ENCODE peak calls at places on chromosomes 2 and 18, in ten cellular contexts. O is BJ, B is psoas muscle, H is RWPE2, N is bronchial epithelial cell, T is tibial artery, P is heart left ventricle, L is body of pancreas, V is heart right ventricle, E is HepG2. Q is an unnamed sample.

GRCh38 chr2:231339318-231339717 is 56.2 kb upstream of the B3GNT7 start:
- DNase-seq in L (no peak), T (no peak), B (no peak), O (no peak), V (no peak), H (no peak), N (no peak), P (no peak), E (peak), Q (peak)

GRCh38 chr2:171169333-171169732 is 8.6 kb upstream of the TLK1 start:
- DNase-seq in L (no peak), H (no peak), B (no peak), E (peak), O (no peak), P (no peak), V (no peak), T (no peak), N (no peak), Q (no peak)

GRCh38 chr18:10135302-10135926 is 221.6 kb downstream of the VAPA start:
- DNase-seq in H (no peak), T (no peak), O (no peak), N (no peak), V (no peak), B (no peak), E (no peak), P (no peak), L (no peak), Q (no peak)

GRCh38 chr2:53567073-53567472 is 200.5 kb upstream of the CHAC2 start:
- DNase-seq in H (no peak), B (no peak), L (no peak), V (no peak), T (no peak), N (no peak), O (no peak), E (no peak), P (no peak), Q (no peak)

GRCh38 chr2:133886735-133887675 is 318.7 kb upstream of the NCKAP5 start:
- DNase-seq in T (no peak), E (peak), V (peak), P (peak), O (peak), L (peak), B (peak), N (peak), H (no peak), Q (peak)

GRCh38 chr2:38184964-38185603 is 109.1 kb upstream of the CYP1B1 start:
- DNase-seq in B (no peak), E (no peak), T (no peak), L (no peak), O (no peak), P (no peak), V (no peak), H (no peak), N (peak), Q (no peak)

GRCh38 chr18:52278191-52278590 is 61.8 kb upstream of the DCC start:
- DNase-seq in L (no peak), V (no peak), O (no peak), E (no peak), N (no peak), P (no peak), H (no peak), T (no peak), B (no peak), Q (no peak)

GRCh38 chr18:35526476-35527120 is 28.8 kb upstream of the INO80C start:
- DNase-seq in B (no peak), L (peak), N (peak), P (no peak), E (no peak), T (no peak), O (no peak), V (no peak), H (no peak), Q (peak)

GRCh38 chr2:112182581-112183034 is 44.4 kb downstream of the FBLN7 start:
- DNase-seq in V (no peak), H (no peak), L (no peak), T (no peak), E (no peak), P (no peak), N (no peak), B (no peak), O (no peak), Q (no peak)

GRCh38 chr2:241575624-241576292 is 17.2 kb downstream of the BOK start:
- DNase-seq in P (no peak), N (no peak), V (no peak), O (no peak), L (no peak), B (peak), H (no peak), E (no peak), T (no peak), Q (no peak)

GRCh38 chr18:13388586-13389490 is 170.3 kb downstream of the LDLRAD4 start:
- DNase-seq in L (no peak), E (no peak), O (no peak), T (no peak), V (no peak), N (no peak), H (no peak), B (no peak), P (no peak), Q (no peak)

GRCh38 chr2:579351-579886 is 97.8 kb downstream of the TMEM18 start:
- DNase-seq in T (no peak), N (no peak), V (no peak), B (no peak), E (no peak), H (no peak), O (no peak), P (no peak), L (no peak), Q (no peak)

GRCh38 chr2:237754182-237754581 is 44.4 kb upstream of the RBM44 start:
- DNase-seq in P (no peak), O (no peak), H (no peak), L (no peak), E (no peak), B (no peak), N (no peak), T (no peak), V (no peak), Q (peak)

GRCh38 chr2:232485757-232486557 is 1.7 kb downstream of the ECEL1 start:
- DNase-seq in H (no peak), B (peak), V (no peak), N (no peak), T (peak), O (no peak), E (no peak), P (no peak), L (no peak), Q (no peak)

GRCh38 chr18:2082676-2083075 is 488.6 kb downstream of the METTL4 start:
- DNase-seq in O (no peak), P (no peak), E (no peak), V (no peak), B (no peak), L (no peak), H (no peak), N (no peak), T (no peak), Q (no peak)

GRCh38 chr2:106638043-106638442 is 150.9 kb downstream of the CD8B2 start:
- DNase-seq in B (no peak), V (no peak), O (no peak), E (no peak), H (no peak), P (no peak), N (peak), T (no peak), L (no peak), Q (peak)

GRCh38 chr2:5693288-5694015 is 1.3 kb downstream of the SOX11 start:
- DNase-seq in V (no peak), T (no peak), O (no peak), L (no peak), E (no peak), H (no peak), P (no peak), B (no peak), N (no peak), Q (no peak)

GRCh38 chr2:226652983-226653765 is 146.4 kb downstream of the IRS1 start:
- DNase-seq in H (no peak), O (no peak), P (no peak), V (no peak), L (no peak), B (no peak), E (no peak), N (no peak), T (no peak), Q (peak)

GRCh38 chr18:77622009-77622692 is 372.5 kb downstream of the GALR1 start:
- DNase-seq in B (no peak), N (no peak), L (no peak), E (no peak), T (no peak), H (no peak), O (no peak), V (peak), P (no peak), Q (no peak)

GRCh38 chr2:98454500-98455235 is 10.0 kb downstream of the INPP4A start:
- DNase-seq in E (no peak), H (no peak), T (no peak), B (no peak), N (peak), O (no peak), P (no peak), V (no peak), L (peak), Q (peak)

GRCh38 chr18:13606589-13607254 is 119.6 kb downstream of the FAM210A start:
- DNase-seq in E (no peak), T (no peak), O (no peak), N (no peak), B (no peak), V (no peak), P (no peak), L (no peak), H (no peak), Q (no peak)

GRCh38 chr2:54206596-54206995 is 49.4 kb downstream of the TSPYL6 start:
- DNase-seq in P (no peak), H (no peak), B (no peak), O (no peak), E (peak), L (no peak), N (peak), T (no peak), V (no peak), Q (peak)

GRCh38 chr2:37653805-37654378 is 17.6 kb downstream of the CDC42EP3 start:
- DNase-seq in T (peak), B (peak), E (no peak), V (peak), H (no peak), P (peak), N (peak), O (no peak), L (peak), Q (no peak)

GRCh38 chr2:60091884-60092283 is 461.6 kb downstream of the BCL11A start:
- DNase-seq in T (no peak), V (no peak), P (no peak), H (no peak), L (peak), B (no peak), N (no peak), E (peak), O (no peak), Q (no peak)

GRCh38 chr2:241249654-241250053 is 61.2 kb downstream of the ANO7 start:
- DNase-seq in N (no peak), P (no peak), L (no peak), E (no peak), V (no peak), B (no peak), O (no peak), H (no peak), T (no peak), Q (no peak)

GRCh38 chr2:85095094-85095493 is 38.1 kb upstream of the TCF7L1 start:
- DNase-seq in V (no peak), P (no peak), L (no peak), E (no peak), B (no peak), O (no peak), T (no peak), N (no peak), H (no peak), Q (peak)

GRCh38 chr18:45186832-45187231 is 428.4 kb upstream of the SLC14A2 start:
- DNase-seq in T (no peak), L (no peak), P (no peak), B (no peak), N (no peak), H (no peak), V (no peak), O (no peak), E (no peak), Q (no peak)

GRCh38 chr2:201953880-201954279 is 79.8 kb upstream of the FZD7 start:
- DNase-seq in V (no peak), O (no peak), T (no peak), B (no peak), H (no peak), L (no peak), N (no peak), P (no peak), E (no peak), Q (no peak)

GRCh38 chr2:144521702-144522101 is 1.8 kb upstream of the ZEB2 start:
- DNase-seq in L (no peak), E (no peak), H (no peak), B (no peak), P (no peak), O (no peak), V (no peak), T (no peak), N (no peak), Q (peak)

GRCh38 chr2:191620144-191620543 is 57.8 kb upstream of the NABP1 start:
- DNase-seq in O (no peak), P (no peak), B (no peak), T (no peak), N (peak), V (no peak), L (no peak), H (no peak), E (no peak), Q (peak)

GRCh38 chr2:30757737-30758136 is 49.5 kb downstream of the CAPN13 start:
- DNase-seq in B (no peak), N (no peak), P (no peak), L (no peak), E (no peak), H (no peak), O (no peak), T (peak), V (no peak), Q (no peak)

GRCh38 chr18:57589162-57589561 is 2.7 kb upstream of the FECH start:
- DNase-seq in B (no peak), O (no peak), L (no peak), N (no peak), V (no peak), H (no peak), P (no peak), T (no peak), E (no peak), Q (no peak)

GRCh38 chr2:113291191-113291590 is 12.5 kb upstream of the PAX8 start:
- DNase-seq in B (no peak), N (no peak), O (no peak), P (no peak), L (no peak), T (no peak), V (no peak), H (no peak), E (no peak), Q (no peak)

GRCh38 chr18:14075196-14075595 is 57.0 kb downstream of the ZNF519 start:
- DNase-seq in E (no peak), T (no peak), V (no peak), O (no peak), L (no peak), P (no peak), N (no peak), B (no peak), H (no peak), Q (no peak)

GRCh38 chr2:118291481-118291880 is 203.2 kb downstream of the INSIG2 start:
- DNase-seq in H (no peak), E (no peak), B (no peak), V (no peak), O (no peak), N (no peak), T (no peak), L (no peak), P (no peak), Q (no peak)

GRCh38 chr2:197107291-197108269 is 181.1 kb upstream of the PGAP1 start:
- DNase-seq in P (peak), H (no peak), B (peak), L (peak), N (no peak), T (peak), O (peak), V (peak), E (no peak), Q (peak)

GRCh38 chr2:19651466-19651865 is 250.3 kb downstream of the TTC32 start:
- DNase-seq in B (no peak), V (no peak), L (no peak), N (no peak), H (no peak), O (no peak), E (no peak), T (no peak), P (no peak), Q (no peak)

GRCh38 chr2:241777167-241777685 is 604 bp downstream of the GAL3ST2 start:
- DNase-seq in O (no peak), T (no peak), B (no peak), P (no peak), V (no peak), L (no peak), N (no peak), H (no peak), E (no peak), Q (no peak)

GRCh38 chr2:160492401-160493226 is 993 bp downstream of the RBMS1 start:
- DNase-seq in V (peak), E (peak), N (no peak), T (peak), H (peak), B (peak), P (peak), O (no peak), L (peak), Q (peak)

GRCh38 chr18:63314991-63315662 is 4.4 kb downstream of the BCL2 start:
- DNase-seq in H (no peak), V (no peak), E (no peak), N (no peak), O (no peak), T (no peak), L (no peak), P (no peak), B (no peak), Q (no peak)
- H3K4me3 ChIP-seq in H (no peak), V (no peak), E (no peak), N (no peak), O (no peak), T (peak), L (no peak), P (no peak), B (peak), Q (no peak)

GRCh38 chr2:26922638-26923466 is 47.6 kb upstream of the MAPRE3 start:
- DNase-seq in P (peak), H (no peak), O (no peak), B (peak), N (peak), V (peak), L (peak), E (peak), T (peak), Q (peak)
- TF ChIP-seq CTCF in P (peak), H (peak), O (peak), B (peak), N (peak), V (peak), L (peak), E (peak), T (peak), Q (peak)

GRCh38 chr2:39620067-39620466 is 45.6 kb upstream of the TMEM178A start:
- DNase-seq in H (peak), P (peak), V (peak), T (peak), N (peak), E (peak), B (no peak), L (peak), O (peak), Q (peak)
- H3K4me3 ChIP-seq in H (no peak), P (no peak), V (no peak), T (no peak), N (no peak), E (no peak), B (no peak), L (no peak), O (no peak), Q (no peak)

GRCh38 chr2:42598656-42599267 is 30.3 kb downstream of the MTA3 start:
- DNase-seq in T (no peak), V (no peak), N (no peak), E (no peak), O (no peak), B (no peak), P (no peak), H (no peak), L (no peak), Q (no peak)
- TF ChIP-seq CTCF in T (no peak), V (no peak), N (no peak), E (no peak), O (no peak), B (no peak), P (no peak), H (no peak), L (no peak), Q (no peak)

GRCh38 chr18:23661735-23662308 is 889 bp downstream of the ANKRD29 start:
- DNase-seq in P (no peak), E (no peak), T (no peak), N (no peak), V (no peak), H (no peak), B (no peak), O (no peak), L (no peak), Q (no peak)
- H3K4me3 ChIP-seq in P (peak), E (no peak), T (peak), N (peak), V (peak), H (peak), B (peak), O (peak), L (no peak), Q (peak)

GRCh38 chr2:225008935-225009334 is 33.3 kb downstream of the DOCK10 start:
- DNase-seq in H (no peak), B (no peak), E (peak), N (no peak), T (no peak), O (no peak), V (no peak), L (no peak), P (no peak), Q (no peak)
- TF ChIP-seq CTCF in H (peak), B (peak), E (peak), N (peak), T (no peak), O (peak), V (peak), L (no peak), P (no peak), Q (peak)

GRCh38 chr2:96934096-96934495 is 52.3 kb downstream of the FAM178B start:
- DNase-seq in H (peak), B (peak), N (no peak), L (no peak), V (no peak), T (no peak), E (no peak), O (no peak), P (no peak), Q (no peak)

GRCh38 chr2:96933528-96933927 is 52.9 kb downstream of the FAM178B start:
- DNase-seq in T (no peak), N (no peak), P (no peak), L (no peak), V (no peak), H (no peak), B (peak), E (no peak), O (no peak), Q (no peak)

GRCh38 chr2:96930351-96931015 is 55.9 kb downstream of the FAM178B start:
- DNase-seq in P (no peak), B (no peak), T (no peak), H (no peak), L (no peak), O (no peak), V (no peak), E (no peak), N (no peak), Q (no peak)

GRCh38 chr2:96931461-96931860 is 54.9 kb downstream of the FAM178B start:
- DNase-seq in B (peak), N (no peak), L (no peak), O (no peak), H (no peak), E (no peak), P (no peak), T (no peak), V (no peak), Q (no peak)

DNA sequence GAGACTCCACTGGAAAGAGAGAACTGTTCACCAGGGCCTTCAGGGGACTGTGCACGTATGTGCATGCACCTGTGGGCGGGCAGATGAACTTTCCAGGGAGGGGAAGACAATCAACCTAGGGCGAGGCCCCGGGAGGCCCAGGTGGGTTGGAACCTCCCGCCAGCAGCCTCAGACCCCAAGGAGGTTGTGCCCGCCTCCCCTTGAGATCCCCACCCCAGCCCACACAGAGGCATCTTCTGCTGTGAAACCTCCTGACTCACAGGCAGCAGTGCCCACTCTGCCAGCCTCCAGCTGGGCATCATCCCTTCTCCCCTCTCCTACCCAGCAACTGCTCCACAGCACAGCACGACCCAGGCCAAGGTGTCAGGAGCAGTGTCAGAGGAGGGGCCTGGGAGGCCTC is 54.4 kb downstream of the FAM178B start:
- DNase-seq in T (no peak), N (no peak), H (no peak), B (peak), P (no peak), E (no peak), L (no peak), V (no peak), O (no peak), Q (no peak)
- H3K4me3 ChIP-seq in T (no peak), N (no peak), H (no peak), B (no peak), P (no peak), E (no peak), L (no peak), V (no peak), O (no peak), Q (no peak)

DNA sequence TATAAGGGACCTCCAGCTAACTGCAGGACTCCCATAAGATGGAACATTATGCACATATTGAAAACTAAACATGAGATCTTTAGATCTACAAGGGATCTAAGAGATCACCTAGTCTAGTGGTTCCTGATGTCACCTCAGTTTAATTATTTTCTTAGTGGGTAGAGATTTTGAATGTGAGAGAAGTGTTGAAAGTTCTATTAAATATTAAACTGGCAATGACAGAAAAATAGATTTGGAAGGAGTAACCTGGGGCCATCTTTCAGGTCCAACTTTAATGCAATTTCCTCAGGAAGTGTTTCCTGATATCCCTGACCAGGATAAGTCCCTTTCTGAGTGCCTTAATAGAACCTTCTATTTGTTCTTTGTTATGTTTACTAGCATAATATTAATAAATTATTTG is 29.1 kb upstream of the CPS1 start:
- DNase-seq in B (no peak), N (no peak), O (no peak), V (no peak), L (no peak), H (no peak), E (no peak), T (no peak), P (no peak), Q (no peak)
- TF ChIP-seq CTCF in B (no peak), N (no peak), O (no peak), V (no peak), L (no peak), H (no peak), E (no peak), T (no peak), P (no peak), Q (no peak)